ENCODE peak calls at places on chromosomes 12 and 14, in four cellular contexts. E is glomerular endothelial cell, D is smooth muscle cell of the brain vasculature, X is NCI-H748 treated with DMSO at 0.1 percent for 48 hours. C is an unnamed sample.

GRCh38 chr14:61965030-61965745 is 203.0 kb downstream of the SNAPC1 start:
- DNase-seq in X (no peak), D (no peak), E (no peak), C (no peak)

GRCh38 chr14:66038214-66038977 is 447.8 kb upstream of the CCDC196 start:
- DNase-seq in E (no peak), D (no peak), X (no peak), C (no peak)

GRCh38 chr14:28102814-28103213 is 663.8 kb upstream of the FOXG1 start:
- DNase-seq in E (no peak), X (no peak), D (no peak), C (no peak)

GRCh38 chr12:29528161-29528560 is 30.7 kb upstream of the OVCH1 start:
- DNase-seq in D (no peak), X (no peak), E (no peak), C (no peak)

GRCh38 chr12:102638777-102639176 is 158.4 kb upstream of the IGF1 start:
- DNase-seq in D (no peak), X (no peak), E (no peak), C (no peak)

GRCh38 chr14:61466249-61466904 is 145.0 kb downstream of the PRKCH start:
- DNase-seq in X (no peak), E (no peak), D (no peak), C (peak)

GRCh38 chr12:49891012-49891411 is 12.7 kb downstream of the FAIM2 start:
- DNase-seq in X (no peak), D (no peak), E (no peak), C (no peak)

GRCh38 chr14:31336646-31337045 is 83.7 kb downstream of the HEATR5A start:
- DNase-seq in E (no peak), X (no peak), D (no peak), C (no peak)

GRCh38 chr12:43576162-43576561 is 24.2 kb upstream of the ADAMTS20 start:
- DNase-seq in X (no peak), E (no peak), D (no peak), C (no peak)

GRCh38 chr14:105026033-105026785 is 5.3 kb upstream of the CDCA4 start:
- DNase-seq in X (no peak), E (peak), D (no peak), C (no peak)

GRCh38 chr12:118055144-118055557 is 5.8 kb downstream of the WSB2 start:
- DNase-seq in D (no peak), X (peak), E (no peak), C (peak)

GRCh38 chr14:24483604-24484252 is 24.3 kb downstream of the CMA1 start:
- DNase-seq in E (no peak), X (no peak), D (no peak), C (no peak)

GRCh38 chr14:69610859-69611263 is 535 bp upstream of the SUSD6 start:
- DNase-seq in X (peak), E (no peak), D (no peak), C (no peak)

GRCh38 chr12:102478416-102479098 is 1.8 kb downstream of the IGF1 start:
- DNase-seq in E (no peak), X (peak), D (no peak), C (peak)

GRCh38 chr12:75852143-75852542 is 179.4 kb downstream of the PHLDA1 start:
- DNase-seq in D (no peak), X (no peak), E (no peak), C (no peak)

GRCh38 chr12:43836455-43836989 is 641 bp downstream of the TMEM117 start:
- DNase-seq in E (peak), X (no peak), D (no peak), C (no peak)

GRCh38 chr12:110349096-110349495 is 54.4 kb downstream of the ANAPC7 start:
- DNase-seq in E (no peak), X (no peak), D (no peak), C (no peak)

GRCh38 chr12:94783862-94784261 is 133.5 kb upstream of the TMCC3 start:
- DNase-seq in D (no peak), E (no peak), X (no peak), C (no peak)

GRCh38 chr12:92063641-92064040 is 82.0 kb downstream of the BTG1 start:
- DNase-seq in X (no peak), D (no peak), E (no peak), C (no peak)

GRCh38 chr12:106161491-106161890 is 22.7 kb upstream of the NUAK1 start:
- DNase-seq in X (no peak), E (no peak), D (no peak), C (no peak)

GRCh38 chr12:114407566-114408411 is 1.8 kb upstream of the TBX5 start:
- DNase-seq in E (no peak), D (no peak), X (no peak), C (no peak)

GRCh38 chr14:31159682-31160296 is 47.8 kb downstream of the HECTD1 start:
- DNase-seq in X (no peak), E (no peak), D (no peak), C (no peak)

GRCh38 chr12:4369548-4369947 is 10.0 kb downstream of the FGF23 start:
- DNase-seq in D (no peak), E (no peak), X (no peak), C (no peak)

GRCh38 chr12:101777476-101777875 is 38.2 kb upstream of the SYCP3 start:
- DNase-seq in D (no peak), X (no peak), E (no peak), C (no peak)

GRCh38 chr12:55700255-55701018 is 7.3 kb downstream of the ITGA7 start:
- DNase-seq in D (no peak), X (no peak), E (no peak), C (no peak)

GRCh38 chr14:29168149-29168548 is 401.6 kb downstream of the FOXG1 start:
- DNase-seq in D (no peak), X (no peak), E (no peak), C (no peak)

GRCh38 chr12:4331842-4332241 is 10.8 kb downstream of the TIGAR start:
- DNase-seq in D (no peak), X (no peak), E (no peak), C (no peak)

GRCh38 chr14:103714063-103714724 is 1.1 kb downstream of the XRCC3 start:
- DNase-seq in D (no peak), X (no peak), E (no peak), C (no peak)

GRCh38 chr12:79933580-79934264 is 1.2 kb downstream of the PPP1R12A start:
- DNase-seq in X (peak), E (no peak), D (no peak), C (peak)

GRCh38 chr12:110825530-110825929 is 21.3 kb upstream of the CCDC63 start:
- DNase-seq in D (no peak), X (no peak), E (no peak), C (no peak)

GRCh38 chr14:103122578-103123127 is 608 bp upstream of the TNFAIP2 start:
- DNase-seq in D (no peak), X (no peak), E (no peak), C (no peak)

GRCh38 chr12:99627459-99627858 is 20.1 kb upstream of the GARIN6 start:
- DNase-seq in E (no peak), D (no peak), X (no peak), C (no peak)

GRCh38 chr14:81315344-81315743 is 84.8 kb downstream of the STON2 start:
- DNase-seq in X (peak), E (no peak), D (no peak), C (no peak)

GRCh38 chr12:125734137-125734536 is 668.9 kb downstream of the AACS start:
- DNase-seq in D (no peak), E (no peak), X (peak), C (no peak)

GRCh38 chr12:90945070-90945649 is 9.8 kb downstream of the CCER1 start:
- DNase-seq in E (no peak), X (peak), D (no peak), C (no peak)

GRCh38 chr12:59119676-59120075 is 199.4 kb upstream of the LRIG3 start:
- DNase-seq in D (no peak), E (no peak), X (no peak), C (no peak)

GRCh38 chr12:67442347-67442841 is 173.2 kb downstream of the CAND1 start:
- DNase-seq in D (no peak), X (peak), E (no peak), C (no peak)

GRCh38 chr14:60867503-60868172 is 113.2 kb downstream of the TRMT5 start:
- DNase-seq in D (no peak), E (no peak), X (no peak), C (no peak)

C was measured in activated CD8-positive, alpha-beta T cell treated with anti-CD3 and anti-CD28 coated beads, Interleukin-2, amount 10 ng/mL, durations not matched to agents 7 days and 5 days.